ENCODE peak calls at places on chromosome 12, in five cellular contexts. O is epithelial cell of esophagus, D is fibroblast of mammary gland, U is breast epithelium, S is body of pancreas. I is an unnamed sample.

GRCh38 chr12:127205781-127206535 is 1061.0 kb upstream of the TMEM132C start:
- DNase-seq in U (no peak), D (no peak), S (no peak), O (no peak), I (no peak)

GRCh38 chr12:68310370-68310769 is 21.8 kb downstream of the MDM1 start:
- DNase-seq in D (peak), O (peak), U (no peak), S (no peak), I (peak)

GRCh38 chr12:49094104-49094948 is at the start of gene DHH:
- DNase-seq in O (no peak), S (peak), D (no peak), U (no peak), I (no peak)

GRCh38 chr12:58873496-58873895 is 46.8 kb downstream of the LRIG3 start:
- DNase-seq in D (no peak), O (no peak), U (no peak), S (no peak), I (no peak)

GRCh38 chr12:108854055-108854452 is 3.3 kb downstream of the SSH1 start:
- DNase-seq in O (peak), D (peak), S (no peak), U (no peak), I (peak)

GRCh38 chr12:88251798-88252197 is 109.7 kb downstream of the TMTC3 start:
- DNase-seq in D (peak), S (no peak), U (no peak), O (no peak), I (no peak)

GRCh38 chr12:52246720-52247621 is 13.9 kb downstream of the KRT7 start:
- DNase-seq in O (no peak), D (no peak), U (no peak), S (peak), I (no peak)

GRCh38 chr12:9340422-9341259 is 132.4 kb upstream of the PZP start:
- DNase-seq in U (no peak), O (no peak), S (no peak), D (peak), I (peak)

GRCh38 chr12:88914967-88915366 is 334.7 kb upstream of the KITLG start:
- DNase-seq in S (no peak), O (no peak), U (no peak), D (no peak), I (no peak)

GRCh38 chr12:67728296-67728666 is 79.7 kb downstream of the DYRK2 start:
- DNase-seq in U (no peak), O (no peak), D (no peak), S (peak), I (no peak)

GRCh38 chr12:11829764-11830194 is 180.3 kb downstream of the ETV6 start:
- DNase-seq in S (no peak), U (no peak), O (no peak), D (no peak), I (no peak)

GRCh38 chr12:128245106-128245505 is 21.9 kb upstream of the TMEM132C start:
- DNase-seq in D (peak), S (no peak), U (no peak), O (no peak), I (no peak)

GRCh38 chr12:128245890-128246289 is 21.1 kb upstream of the TMEM132C start:
- DNase-seq in S (no peak), O (no peak), U (no peak), D (no peak), I (no peak)

DNA sequence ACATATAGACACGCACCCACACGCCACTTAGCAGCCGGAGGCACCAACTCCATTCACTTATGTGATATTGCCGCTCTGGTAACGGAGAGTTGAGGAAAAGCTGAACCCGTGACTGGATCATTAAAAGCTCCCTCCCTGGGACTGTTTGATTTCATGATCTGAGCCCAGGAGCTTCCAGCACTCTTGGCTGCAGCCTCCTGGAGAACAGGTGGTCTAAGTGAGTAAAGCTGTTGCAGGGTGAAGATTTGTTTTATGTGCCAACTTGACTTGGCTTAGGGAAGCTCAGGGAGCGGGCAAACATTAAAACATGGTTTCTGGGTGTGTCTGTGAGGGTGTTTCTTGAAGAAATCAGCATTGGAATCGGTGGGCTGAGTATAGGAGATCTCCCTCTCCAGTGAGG is 16.9 kb upstream of the TMEM132C start:
- DNase-seq in D (no peak), O (no peak), U (no peak), S (no peak), I (no peak)
- TF ChIP-seq CTCF in D (no peak), O (no peak), U (no peak), S (no peak), I (no peak)

GRCh38 chr12:69897744-69898143 is 72.7 kb downstream of the MYRFL start:
- DNase-seq in O (peak), D (peak), S (peak), U (no peak), I (peak)
- TF ChIP-seq CTCF in O (no peak), D (no peak), S (no peak), U (no peak), I (no peak)

DNA sequence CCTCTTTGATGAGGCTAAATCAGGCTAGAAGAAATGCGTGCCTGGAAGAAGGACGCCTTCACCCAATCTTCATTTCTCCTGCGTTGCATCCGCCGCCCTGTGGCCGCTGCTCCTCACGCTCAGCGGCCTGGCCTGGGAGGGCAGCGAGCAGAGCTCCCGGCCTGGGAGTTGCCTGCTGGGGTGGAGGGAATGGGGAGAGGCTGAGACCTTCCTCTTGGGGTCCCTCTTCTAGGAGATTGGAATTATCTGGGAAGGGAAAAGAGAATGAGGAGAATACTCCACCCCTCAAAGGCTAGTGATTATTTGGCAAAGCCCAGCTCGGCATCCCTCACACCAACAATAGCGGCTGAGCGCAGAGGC is 2.4 kb upstream of the HOXC12 start:
- DNase-seq in D (no peak), S (no peak), U (no peak), O (peak), I (no peak)
- TF ChIP-seq CTCF in D (no peak), S (no peak), U (no peak), O (no peak), I (no peak)

GRCh38 chr12:57522019-57522886 is at the start of gene MBD6:
- DNase-seq in O (peak), U (peak), D (peak), S (peak), I (peak)
- TF ChIP-seq CTCF in O (no peak), U (peak), D (no peak), S (no peak), I (no peak)

GRCh38 chr12:105561981-105562726 is 231.7 kb downstream of the C12orf75 start:
- DNase-seq in S (peak), D (peak), O (peak), U (no peak), I (peak)
- TF ChIP-seq CTCF in S (no peak), D (no peak), O (peak), U (no peak), I (peak)

GRCh38 chr12:41264281-41264680 is 76.2 kb downstream of the PDZRN4 start:
- DNase-seq in U (no peak), O (peak), S (no peak), D (peak), I (no peak)
- TF ChIP-seq CTCF in U (peak), O (no peak), S (peak), D (peak), I (peak)

GRCh38 chr12:79763748-79764452 is 73.1 kb upstream of the PAWR start:
- DNase-seq in U (no peak), O (no peak), D (no peak), S (no peak), I (no peak)

GRCh38 chr12:79765157-79765556 is 74.4 kb upstream of the PAWR start:
- DNase-seq in O (no peak), U (no peak), D (no peak), S (no peak), I (no peak)

GRCh38 chr12:79766705-79767464 is 76.1 kb upstream of the PAWR start:
- DNase-seq in D (no peak), U (no peak), S (no peak), O (no peak), I (no peak)

GRCh38 chr12:79764641-79765040 is 73.9 kb upstream of the PAWR start:
- DNase-seq in D (no peak), S (no peak), U (no peak), O (no peak), I (peak)

DNA sequence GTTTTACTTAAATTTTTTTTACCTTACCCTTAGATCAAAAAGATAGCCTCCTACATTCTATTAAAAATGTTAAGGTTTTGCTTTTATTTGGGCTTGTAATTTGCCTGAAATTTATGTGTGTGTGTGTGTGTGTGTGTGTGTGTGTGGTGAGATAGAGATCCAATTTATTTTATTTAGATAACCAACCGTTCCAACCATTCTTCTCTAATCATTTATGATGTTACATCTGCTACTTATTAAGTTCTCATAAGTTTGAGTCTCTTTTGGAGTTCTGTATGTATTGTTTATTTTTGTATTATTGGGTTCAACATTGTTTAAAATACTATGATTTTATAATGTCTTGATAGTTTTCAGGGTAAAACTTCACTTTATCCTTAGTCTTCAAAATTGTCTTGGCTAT is 70.6 kb upstream of the PAWR start:
- DNase-seq in U (no peak), D (no peak), O (no peak), S (no peak), I (no peak)
- TF ChIP-seq CTCF in U (no peak), D (no peak), O (no peak), S (no peak), I (no peak)

GRCh38 chr12:112340235-112340634 is 42.0 kb downstream of the HECTD4 start:
- DNase-seq in O (no peak), D (no peak), U (no peak), S (no peak), I (no peak)
- TF ChIP-seq CTCF in O (no peak), D (no peak), U (no peak), S (no peak), I (no peak)

GRCh38 chr12:113461666-113462065 is 10.0 kb downstream of the LHX5 start:
- DNase-seq in S (no peak), U (no peak), D (peak), O (peak), I (peak)
- TF ChIP-seq CTCF in S (no peak), U (no peak), D (peak), O (peak), I (peak)

GRCh38 chr12:111171334-111171733 is 197.6 kb downstream of the PHETA1 start:
- DNase-seq in O (no peak), U (no peak), S (no peak), D (no peak), I (no peak)

GRCh38 chr12:111173391-111174282 is 195.3 kb downstream of the PHETA1 start:
- DNase-seq in D (no peak), O (no peak), S (no peak), U (no peak), I (no peak)

GRCh38 chr12:111175404-111175803 is 193.5 kb downstream of the PHETA1 start:
- DNase-seq in S (no peak), U (no peak), D (no peak), O (no peak), I (no peak)

GRCh38 chr12:111171832-111172231 is 197.1 kb downstream of the PHETA1 start:
- DNase-seq in O (no peak), D (no peak), U (no peak), S (no peak), I (no peak)

DNA sequence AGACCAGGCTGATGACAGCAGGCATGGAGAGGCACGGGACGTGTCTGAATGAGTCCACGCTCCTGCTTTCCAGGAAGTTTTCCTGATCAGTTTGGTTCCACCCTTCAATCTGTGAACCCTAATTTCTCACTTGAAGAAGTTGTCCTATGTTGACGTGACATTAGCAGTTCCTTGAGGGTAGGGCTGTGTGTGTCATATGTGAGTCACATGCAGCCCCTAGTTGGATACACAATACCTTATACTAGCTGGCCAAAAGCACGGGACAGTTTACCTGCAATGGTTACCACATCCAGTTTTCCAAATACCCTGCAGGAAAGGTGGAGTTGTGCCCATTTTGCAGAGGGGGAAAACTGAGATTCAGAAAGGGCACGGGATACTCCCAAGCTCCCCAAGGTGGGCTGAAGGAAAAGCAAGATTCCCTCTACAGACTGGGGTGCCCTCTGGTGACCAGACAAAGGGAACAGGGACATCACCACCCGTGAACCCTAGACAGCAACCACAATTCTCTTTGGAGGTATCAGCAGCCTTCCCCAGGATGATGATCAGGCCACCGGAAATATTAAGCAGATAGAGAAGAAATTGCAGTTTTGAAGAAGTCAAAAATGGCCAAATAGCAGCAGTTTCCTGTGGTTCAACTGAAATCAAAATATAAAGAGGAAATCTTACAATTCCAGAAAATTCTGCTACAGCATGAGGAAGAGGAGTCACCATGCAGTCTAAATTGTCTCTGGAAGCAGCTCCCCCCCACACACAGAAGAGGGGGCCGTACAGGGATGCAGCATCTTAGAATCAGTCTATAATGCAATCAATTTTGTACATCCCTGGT is 194.4 kb downstream of the PHETA1 start:
- DNase-seq in O (peak), U (no peak), D (no peak), S (no peak), I (no peak)
- TF ChIP-seq CTCF in O (peak), U (no peak), D (peak), S (no peak), I (peak)

I was measured in HFFc6.